ENCODE peak calls at places on chromosomes 7 and 10, in eight cellular contexts. Z is ascending aorta, C is A549, L is Karpas-422, R is fibroblast of pulmonary artery, V is cardiac fibroblast, F is HCT116, U is mesenchymal stem cell. I is an unnamed sample.

GRCh38 chr10:103605359-103606156 is 112.1 kb downstream of the NEURL1 start:
- DNase-seq in Z (no peak), C (peak), L (peak), R (peak), V (peak), F (peak), U (peak), I (peak)

GRCh38 chr10:132494831-132495230 is 42.8 kb upstream of the INPP5A start:
- DNase-seq in Z (no peak), C (no peak), L (no peak), R (no peak), V (no peak), F (no peak), U (no peak), I (no peak)

GRCh38 chr7:76423666-76424412 is 911 bp upstream of the ZP3 start:
- DNase-seq in Z (no peak), C (no peak), L (no peak), R (peak), V (peak), F (no peak), U (no peak), I (no peak)

GRCh38 chr10:56880541-56880940 is 519.5 kb upstream of the ZWINT start:
- DNase-seq in Z (no peak), C (no peak), L (no peak), R (no peak), V (no peak), F (no peak), U (no peak), I (no peak)

GRCh38 chr7:74059681-74060588 is 23.7 kb upstream of the LIMK1 start:
- DNase-seq in Z (no peak), C (peak), L (no peak), R (no peak), V (no peak), F (peak), U (no peak), I (no peak)

GRCh38 chr10:125700355-125700911 is 17.5 kb upstream of the TEX36 start:
- DNase-seq in Z (no peak), C (peak), L (no peak), R (peak), V (peak), F (no peak), U (no peak), I (peak)

GRCh38 chr7:36182854-36183604 is 30.0 kb downstream of the EEPD1 start:
- DNase-seq in Z (no peak), C (no peak), L (no peak), R (no peak), V (no peak), F (no peak), U (no peak), I (no peak)

GRCh38 chr7:7681191-7681935 is 37.0 kb downstream of the RPA3 start:
- DNase-seq in Z (no peak), C (peak), L (peak), R (peak), V (peak), F (peak), U (peak), I (peak)

DNA sequence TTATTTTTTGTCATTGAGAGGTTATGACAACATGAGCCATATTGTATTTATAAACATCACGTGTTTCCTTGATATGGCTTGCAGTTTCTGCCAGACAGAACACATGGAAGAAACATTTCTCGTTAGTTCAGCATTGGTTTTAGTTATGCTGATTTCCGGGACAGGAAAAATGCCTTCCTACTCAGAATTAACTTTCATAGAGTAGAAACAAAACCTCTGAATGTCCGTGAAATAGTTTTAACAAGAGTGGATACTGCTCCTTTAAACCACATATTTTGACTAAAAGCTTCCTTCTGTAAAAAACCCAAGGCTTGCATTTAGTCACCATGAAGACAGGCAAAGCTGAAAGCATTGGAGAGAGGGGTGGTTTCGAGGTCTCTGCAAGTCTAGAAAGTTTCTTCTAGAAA is 240.4 kb downstream of the KIAA1217 start:
- DNase-seq in Z (no peak), C (no peak), L (no peak), R (peak), V (peak), F (no peak), U (peak), I (peak)
- H3K4me3 ChIP-seq in Z (peak), C (no peak), L (no peak), R (peak), V (no peak), F (no peak), U (no peak), I (peak)

DNA sequence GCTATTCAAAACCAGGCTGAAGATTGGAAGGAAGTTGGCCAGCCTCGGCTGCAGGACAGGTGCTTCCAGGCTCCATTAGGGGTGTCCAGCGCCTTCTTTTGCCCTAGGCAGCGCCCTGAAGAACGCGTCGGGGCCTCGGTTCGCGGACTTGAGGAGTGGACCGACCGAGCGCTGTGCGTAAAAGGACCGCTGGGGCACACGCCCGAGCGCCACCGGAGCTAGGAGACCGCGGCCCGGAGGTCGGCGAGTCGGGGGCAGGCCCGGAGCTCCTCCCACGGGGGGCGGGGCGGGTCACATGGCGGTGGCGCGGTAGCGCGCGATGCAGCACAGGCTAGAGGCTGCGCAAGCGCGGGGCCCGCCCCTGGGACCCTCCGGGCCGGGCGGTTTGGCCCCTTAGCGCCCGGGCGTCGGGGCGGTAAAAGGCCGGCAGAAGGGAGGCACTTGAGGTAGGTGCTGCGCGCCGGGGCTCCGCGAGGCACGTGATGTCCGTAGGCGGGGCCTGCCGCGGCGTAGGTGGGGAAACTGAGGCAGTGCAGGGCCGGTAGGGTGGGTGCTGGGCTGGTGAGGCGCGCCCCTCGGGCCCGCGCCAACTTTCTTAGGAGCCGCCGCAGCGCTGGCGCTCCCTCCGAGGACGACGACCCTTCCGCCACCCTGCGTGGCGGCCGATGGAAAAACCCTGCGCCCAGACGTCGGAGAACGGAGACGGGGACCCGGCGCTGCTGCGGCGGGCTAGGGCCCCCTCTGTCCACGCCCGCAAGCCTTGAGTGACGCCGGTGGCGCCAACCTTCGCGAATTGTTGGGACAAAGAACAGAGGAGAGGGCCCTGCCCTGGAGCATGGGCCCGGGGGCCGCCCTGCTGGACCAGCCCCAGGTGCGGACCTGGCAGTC is at the start of gene PRXL2A:
- DNase-seq in Z (peak), C (peak), L (no peak), R (peak), V (peak), F (no peak), U (peak), I (no peak)
- H3K4me3 ChIP-seq in Z (peak), C (peak), L (peak), R (peak), V (peak), F (peak), U (peak), I (peak)

DNA sequence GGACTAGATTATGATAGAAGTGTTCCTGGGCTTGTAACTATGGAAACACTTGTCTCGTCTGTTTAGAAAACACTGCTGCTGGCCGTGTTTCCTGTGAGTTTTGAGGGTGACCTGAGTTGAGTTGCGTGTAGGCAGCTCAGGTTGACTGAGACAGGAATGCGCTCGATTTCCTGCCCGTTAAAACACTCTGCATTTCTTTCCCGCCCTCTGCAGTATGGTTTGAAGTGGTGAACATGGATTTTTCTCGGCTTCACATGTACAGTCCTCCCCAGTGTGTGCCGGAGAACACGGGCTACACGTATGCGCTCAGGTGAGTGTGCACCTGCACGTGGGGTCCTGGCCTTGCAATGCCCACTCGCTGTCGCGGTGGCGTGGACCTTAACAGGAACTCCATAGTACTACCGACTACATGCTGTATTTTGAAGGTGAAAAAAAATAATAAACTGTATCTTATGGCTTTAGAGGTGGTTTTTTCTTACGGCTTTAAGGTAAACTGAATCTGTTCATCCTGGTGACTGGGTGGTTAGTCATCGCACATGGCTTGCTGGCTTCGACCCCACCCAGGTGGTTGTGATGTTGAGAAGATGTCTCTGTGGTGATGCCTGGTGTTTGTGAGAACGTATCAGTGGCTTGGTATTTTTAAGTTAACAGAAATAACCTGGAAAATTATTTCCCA is at the start of gene SUN1:
- DNase-seq in Z (no peak), C (peak), L (no peak), R (peak), V (peak), F (peak), U (peak), I (peak)
- H3K4me3 ChIP-seq in Z (peak), C (no peak), L (no peak), R (peak), V (no peak), F (peak), U (no peak), I (peak)

DNA sequence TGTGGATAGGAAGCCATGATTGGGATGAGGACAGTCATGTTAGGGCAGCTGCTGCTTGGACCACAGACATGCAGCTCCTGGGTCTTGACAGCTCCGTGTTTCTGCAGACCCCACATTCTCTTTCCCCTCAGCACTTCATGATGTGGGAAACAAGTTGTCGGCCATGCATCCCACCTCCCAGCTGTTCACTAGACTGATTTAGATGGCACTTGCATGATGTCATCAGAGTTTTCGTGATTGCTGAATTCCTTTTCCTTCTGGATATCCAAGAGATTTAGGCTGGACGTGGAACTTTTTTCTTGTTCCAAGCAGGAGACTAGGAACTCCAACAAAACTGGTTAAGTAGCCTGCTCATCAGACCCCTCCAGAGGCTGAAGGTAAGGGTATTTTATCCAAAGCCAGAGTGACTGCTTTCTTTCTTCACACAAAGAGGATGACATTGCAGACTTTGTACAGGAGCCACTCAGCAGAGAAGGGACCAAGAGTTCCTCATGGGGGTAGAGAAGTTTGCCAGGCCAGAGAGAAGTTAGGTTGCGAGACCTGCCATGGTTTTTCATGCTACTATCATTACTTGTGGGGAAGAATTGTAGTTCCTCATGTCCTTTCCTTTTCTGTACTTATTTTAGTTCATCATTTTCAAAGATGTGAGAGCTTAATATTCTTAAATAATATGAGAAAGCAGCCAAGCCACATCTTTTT is 117.7 kb upstream of the GJD4 start:
- DNase-seq in Z (no peak), C (no peak), L (no peak), R (peak), V (no peak), F (no peak), U (peak), I (no peak)
- H3K4me3 ChIP-seq in Z (no peak), C (no peak), L (no peak), R (no peak), V (no peak), F (no peak), U (no peak), I (no peak)

GRCh38 chr10:43046288-43046991 is 30.4 kb upstream of the RET start:
- DNase-seq in Z (no peak), C (no peak), L (peak), R (no peak), V (no peak), F (no peak), U (no peak), I (no peak)
- H3K4me3 ChIP-seq in Z (no peak), C (no peak), L (no peak), R (no peak), V (no peak), F (no peak), U (no peak), I (no peak)